ENCODE peak calls at places on chromosomes 4 and X, in eight cellular contexts. One of them, this sample, is unnamed.

GRCh38 chrX:51215266-51215665 is 117.4 kb upstream of the NUDT10 start:
- DNase-seq in immature natural killer cell: no peak
- DNase-seq in AG04450: no peak
- DNase-seq in SHP77: no peak
- DNase-seq in A172: no peak
- DNase-seq in stimulated activated CD4-positive, alpha-beta T cell treated with anti-CD3 and anti-CD28 coated beads, Interleukin-2, amount 100 ng/mL, for 48 hours: no peak
- DNase-seq in occipital lobe: no peak
- DNase-seq in T-helper 9 cell: no peak
- DNase-seq in this sample: no peak

GRCh38 chrX:42385730-42386129 is 392.2 kb downstream of the PPP1R2C start:
- DNase-seq in immature natural killer cell: no peak
- DNase-seq in AG04450: no peak
- DNase-seq in SHP77: no peak
- DNase-seq in A172: peak
- DNase-seq in stimulated activated CD4-positive, alpha-beta T cell treated with anti-CD3 and anti-CD28 coated beads, Interleukin-2, amount 100 ng/mL, for 48 hours: no peak
- DNase-seq in occipital lobe: no peak
- DNase-seq in T-helper 9 cell: no peak
- DNase-seq in this sample: no peak

GRCh38 chr4:25580633-25581467 is 74.8 kb upstream of the SLC34A2 start:
- DNase-seq in immature natural killer cell: no peak
- DNase-seq in AG04450: no peak
- DNase-seq in SHP77: no peak
- DNase-seq in A172: no peak
- DNase-seq in stimulated activated CD4-positive, alpha-beta T cell treated with anti-CD3 and anti-CD28 coated beads, Interleukin-2, amount 100 ng/mL, for 48 hours: no peak
- DNase-seq in occipital lobe: no peak
- DNase-seq in T-helper 9 cell: no peak
- DNase-seq in this sample: no peak

GRCh38 chr4:98491862-98492554 is 166.4 kb downstream of the TSPAN5 start:
- DNase-seq in immature natural killer cell: no peak
- DNase-seq in AG04450: no peak
- DNase-seq in SHP77: no peak
- DNase-seq in A172: no peak
- DNase-seq in stimulated activated CD4-positive, alpha-beta T cell treated with anti-CD3 and anti-CD28 coated beads, Interleukin-2, amount 100 ng/mL, for 48 hours: no peak
- DNase-seq in occipital lobe: no peak
- DNase-seq in T-helper 9 cell: no peak
- DNase-seq in this sample: no peak

GRCh38 chr4:80279751-80280150 is 13.3 kb downstream of the FGF5 start:
- DNase-seq in immature natural killer cell: no peak
- DNase-seq in AG04450: no peak
- DNase-seq in SHP77: no peak
- DNase-seq in A172: no peak
- DNase-seq in stimulated activated CD4-positive, alpha-beta T cell treated with anti-CD3 and anti-CD28 coated beads, Interleukin-2, amount 100 ng/mL, for 48 hours: no peak
- DNase-seq in occipital lobe: no peak
- DNase-seq in T-helper 9 cell: no peak
- DNase-seq in this sample: no peak

GRCh38 chr4:80141543-80141942 is 55.8 kb upstream of the PRDM8 start:
- DNase-seq in immature natural killer cell: no peak
- DNase-seq in AG04450: no peak
- DNase-seq in SHP77: no peak
- DNase-seq in A172: no peak
- DNase-seq in stimulated activated CD4-positive, alpha-beta T cell treated with anti-CD3 and anti-CD28 coated beads, Interleukin-2, amount 100 ng/mL, for 48 hours: no peak
- DNase-seq in occipital lobe: no peak
- DNase-seq in T-helper 9 cell: no peak
- DNase-seq in this sample: no peak

GRCh38 chrX:64975491-64975890 is 759 bp downstream of the ZC4H2 start:
- DNase-seq in immature natural killer cell: peak
- DNase-seq in AG04450: no peak
- DNase-seq in SHP77: no peak
- DNase-seq in A172: peak
- DNase-seq in stimulated activated CD4-positive, alpha-beta T cell treated with anti-CD3 and anti-CD28 coated beads, Interleukin-2, amount 100 ng/mL, for 48 hours: peak
- DNase-seq in occipital lobe: no peak
- DNase-seq in T-helper 9 cell: no peak
- DNase-seq in this sample: peak

GRCh38 chr4:648579-649292 is 23.4 kb downstream of the PDE6B start:
- DNase-seq in immature natural killer cell: no peak
- DNase-seq in AG04450: no peak
- DNase-seq in SHP77: peak
- DNase-seq in A172: no peak
- DNase-seq in stimulated activated CD4-positive, alpha-beta T cell treated with anti-CD3 and anti-CD28 coated beads, Interleukin-2, amount 100 ng/mL, for 48 hours: no peak
- DNase-seq in occipital lobe: no peak
- DNase-seq in T-helper 9 cell: no peak
- DNase-seq in this sample: no peak

GRCh38 chrX:71998836-71999509 is 88.3 kb downstream of the NHSL2 start:
- DNase-seq in immature natural killer cell: peak
- DNase-seq in AG04450: no peak
- DNase-seq in SHP77: peak
- DNase-seq in A172: peak
- DNase-seq in stimulated activated CD4-positive, alpha-beta T cell treated with anti-CD3 and anti-CD28 coated beads, Interleukin-2, amount 100 ng/mL, for 48 hours: peak
- DNase-seq in occipital lobe: no peak
- DNase-seq in T-helper 9 cell: peak
- DNase-seq in this sample: peak

GRCh38 chr4:42786350-42787070 is 106.0 kb upstream of the GRXCR1 start:
- DNase-seq in immature natural killer cell: no peak
- DNase-seq in AG04450: no peak
- DNase-seq in SHP77: no peak
- DNase-seq in A172: no peak
- DNase-seq in stimulated activated CD4-positive, alpha-beta T cell treated with anti-CD3 and anti-CD28 coated beads, Interleukin-2, amount 100 ng/mL, for 48 hours: no peak
- DNase-seq in occipital lobe: no peak
- DNase-seq in T-helper 9 cell: no peak
- DNase-seq in this sample: no peak

GRCh38 chr4:86855572-86855971 is 6.4 kb upstream of the SLC10A6 start:
- DNase-seq in immature natural killer cell: no peak
- DNase-seq in AG04450: peak
- DNase-seq in SHP77: no peak
- DNase-seq in A172: peak
- DNase-seq in stimulated activated CD4-positive, alpha-beta T cell treated with anti-CD3 and anti-CD28 coated beads, Interleukin-2, amount 100 ng/mL, for 48 hours: no peak
- DNase-seq in occipital lobe: no peak
- DNase-seq in T-helper 9 cell: no peak
- DNase-seq in this sample: no peak

GRCh38 chr4:185872747-185873380 is 60.9 kb upstream of the SORBS2 start:
- DNase-seq in immature natural killer cell: no peak
- DNase-seq in AG04450: no peak
- DNase-seq in SHP77: no peak
- DNase-seq in A172: no peak
- DNase-seq in stimulated activated CD4-positive, alpha-beta T cell treated with anti-CD3 and anti-CD28 coated beads, Interleukin-2, amount 100 ng/mL, for 48 hours: no peak
- DNase-seq in occipital lobe: no peak
- DNase-seq in T-helper 9 cell: no peak
- DNase-seq in this sample: no peak

GRCh38 chr4:185165605-185166063 is 22.6 kb downstream of the SLC25A4 start:
- DNase-seq in immature natural killer cell: peak
- DNase-seq in AG04450: peak
- DNase-seq in SHP77: no peak
- DNase-seq in A172: peak
- DNase-seq in stimulated activated CD4-positive, alpha-beta T cell treated with anti-CD3 and anti-CD28 coated beads, Interleukin-2, amount 100 ng/mL, for 48 hours: no peak
- DNase-seq in occipital lobe: no peak
- DNase-seq in T-helper 9 cell: no peak
- DNase-seq in this sample: no peak

GRCh38 chr4:27442146-27442545 is 581.5 kb downstream of the STIM2 start:
- DNase-seq in immature natural killer cell: no peak
- DNase-seq in AG04450: no peak
- DNase-seq in SHP77: no peak
- DNase-seq in A172: no peak
- DNase-seq in stimulated activated CD4-positive, alpha-beta T cell treated with anti-CD3 and anti-CD28 coated beads, Interleukin-2, amount 100 ng/mL, for 48 hours: no peak
- DNase-seq in occipital lobe: no peak
- DNase-seq in T-helper 9 cell: no peak
- DNase-seq in this sample: no peak

GRCh38 chr4:244471-244870 is 60.8 kb downstream of the ZNF732 start:
- DNase-seq in immature natural killer cell: peak
- DNase-seq in AG04450: no peak
- DNase-seq in SHP77: peak
- DNase-seq in A172: peak
- DNase-seq in stimulated activated CD4-positive, alpha-beta T cell treated with anti-CD3 and anti-CD28 coated beads, Interleukin-2, amount 100 ng/mL, for 48 hours: peak
- DNase-seq in occipital lobe: no peak
- DNase-seq in T-helper 9 cell: peak
- DNase-seq in this sample: peak

GRCh38 chr4:184529283-184529682 is 54.9 kb upstream of the IRF2 start:
- DNase-seq in immature natural killer cell: no peak
- DNase-seq in AG04450: no peak
- DNase-seq in SHP77: no peak
- DNase-seq in A172: peak
- DNase-seq in stimulated activated CD4-positive, alpha-beta T cell treated with anti-CD3 and anti-CD28 coated beads, Interleukin-2, amount 100 ng/mL, for 48 hours: no peak
- DNase-seq in occipital lobe: no peak
- DNase-seq in T-helper 9 cell: no peak
- DNase-seq in this sample: peak

GRCh38 chr4:127732623-127733199 is 2.5 kb downstream of the SLC25A31 start:
- DNase-seq in immature natural killer cell: no peak
- DNase-seq in AG04450: peak
- DNase-seq in SHP77: peak
- DNase-seq in A172: peak
- DNase-seq in stimulated activated CD4-positive, alpha-beta T cell treated with anti-CD3 and anti-CD28 coated beads, Interleukin-2, amount 100 ng/mL, for 48 hours: no peak
- DNase-seq in occipital lobe: no peak
- DNase-seq in T-helper 9 cell: no peak
- DNase-seq in this sample: peak

GRCh38 chrX:13147758-13148157 is 103.3 kb upstream of the FAM9C start:
- DNase-seq in immature natural killer cell: no peak
- DNase-seq in AG04450: no peak
- DNase-seq in SHP77: no peak
- DNase-seq in A172: no peak
- DNase-seq in stimulated activated CD4-positive, alpha-beta T cell treated with anti-CD3 and anti-CD28 coated beads, Interleukin-2, amount 100 ng/mL, for 48 hours: no peak
- DNase-seq in occipital lobe: no peak
- DNase-seq in T-helper 9 cell: no peak
- DNase-seq in this sample: no peak

GRCh38 chr4:8010618-8011017 is 71.0 kb upstream of the AFAP1 start:
- DNase-seq in immature natural killer cell: no peak
- DNase-seq in AG04450: no peak
- DNase-seq in SHP77: peak
- DNase-seq in A172: peak
- DNase-seq in stimulated activated CD4-positive, alpha-beta T cell treated with anti-CD3 and anti-CD28 coated beads, Interleukin-2, amount 100 ng/mL, for 48 hours: no peak
- DNase-seq in occipital lobe: peak
- DNase-seq in T-helper 9 cell: no peak
- DNase-seq in this sample: peak

GRCh38 chrX:150408561-150408960 is 45.4 kb downstream of the MAMLD1 start:
- DNase-seq in immature natural killer cell: no peak
- DNase-seq in AG04450: no peak
- DNase-seq in SHP77: no peak
- DNase-seq in A172: no peak
- DNase-seq in stimulated activated CD4-positive, alpha-beta T cell treated with anti-CD3 and anti-CD28 coated beads, Interleukin-2, amount 100 ng/mL, for 48 hours: no peak
- DNase-seq in occipital lobe: no peak
- DNase-seq in T-helper 9 cell: no peak
- DNase-seq in this sample: no peak

GRCh38 chrX:2627272-2627867 is 63.7 kb upstream of the CD99 start:
- DNase-seq in immature natural killer cell: peak
- DNase-seq in AG04450: no peak
- DNase-seq in SHP77: no peak
- DNase-seq in A172: peak
- DNase-seq in stimulated activated CD4-positive, alpha-beta T cell treated with anti-CD3 and anti-CD28 coated beads, Interleukin-2, amount 100 ng/mL, for 48 hours: peak
- DNase-seq in occipital lobe: no peak
- DNase-seq in T-helper 9 cell: no peak
- DNase-seq in this sample: no peak

GRCh38 chr4:127251423-127251822 is 381.3 kb upstream of the INTU start:
- DNase-seq in immature natural killer cell: no peak
- DNase-seq in AG04450: no peak
- DNase-seq in SHP77: no peak
- DNase-seq in A172: peak
- DNase-seq in stimulated activated CD4-positive, alpha-beta T cell treated with anti-CD3 and anti-CD28 coated beads, Interleukin-2, amount 100 ng/mL, for 48 hours: no peak
- DNase-seq in occipital lobe: no peak
- DNase-seq in T-helper 9 cell: no peak
- DNase-seq in this sample: no peak

GRCh38 chr4:95601342-95601741 is 52.6 kb upstream of the UNC5C start:
- DNase-seq in immature natural killer cell: no peak
- DNase-seq in AG04450: no peak
- DNase-seq in SHP77: no peak
- DNase-seq in A172: no peak
- DNase-seq in stimulated activated CD4-positive, alpha-beta T cell treated with anti-CD3 and anti-CD28 coated beads, Interleukin-2, amount 100 ng/mL, for 48 hours: no peak
- DNase-seq in occipital lobe: no peak
- DNase-seq in T-helper 9 cell: no peak
- DNase-seq in this sample: no peak

GRCh38 chr4:68175562-68176155 is 46.0 kb upstream of the TMPRSS11F start:
- DNase-seq in immature natural killer cell: peak
- DNase-seq in AG04450: peak
- DNase-seq in SHP77: peak
- DNase-seq in A172: peak
- DNase-seq in stimulated activated CD4-positive, alpha-beta T cell treated with anti-CD3 and anti-CD28 coated beads, Interleukin-2, amount 100 ng/mL, for 48 hours: peak
- DNase-seq in occipital lobe: peak
- DNase-seq in T-helper 9 cell: no peak
- DNase-seq in this sample: peak

GRCh38 chr4:99305638-99306380 is 15.0 kb upstream of the ADH1A start:
- DNase-seq in immature natural killer cell: no peak
- DNase-seq in AG04450: no peak
- DNase-seq in SHP77: no peak
- DNase-seq in A172: no peak
- DNase-seq in stimulated activated CD4-positive, alpha-beta T cell treated with anti-CD3 and anti-CD28 coated beads, Interleukin-2, amount 100 ng/mL, for 48 hours: no peak
- DNase-seq in occipital lobe: no peak
- DNase-seq in T-helper 9 cell: no peak
- DNase-seq in this sample: no peak

This sample was measured in midbrain.